ENCODE peak calls at places on chromosomes 3 and 15, in eight cellular contexts. One of them, this sample, is unnamed.

GRCh38 chr15:45743309-45744041 is 108.6 kb downstream of the SQOR start:
- DNase-seq in iPS-NIHi11: no peak
- DNase-seq in D721Med: no peak
- DNase-seq in mucosa of gallbladder: no peak
- DNase-seq in nephron progenitor cell: no peak
- DNase-seq in HT1080: no peak
- DNase-seq in T-helper 2 cell: no peak
- DNase-seq in T1000: no peak
- DNase-seq in this sample: no peak

GRCh38 chr15:25177955-25178801 is 223.4 kb downstream of the SNRPN start:
- DNase-seq in iPS-NIHi11: peak
- DNase-seq in D721Med: peak
- DNase-seq in mucosa of gallbladder: peak
- DNase-seq in nephron progenitor cell: no peak
- DNase-seq in HT1080: no peak
- DNase-seq in T-helper 2 cell: peak
- DNase-seq in T1000: no peak
- DNase-seq in this sample: no peak

GRCh38 chr3:57959407-57960173 is 48.6 kb upstream of the FLNB start:
- DNase-seq in iPS-NIHi11: peak
- DNase-seq in D721Med: no peak
- DNase-seq in mucosa of gallbladder: no peak
- DNase-seq in nephron progenitor cell: no peak
- DNase-seq in HT1080: peak
- DNase-seq in T-helper 2 cell: no peak
- DNase-seq in T1000: no peak
- DNase-seq in this sample: peak

GRCh38 chr15:51356983-51357382 is 15.5 kb downstream of the GLDN start:
- DNase-seq in iPS-NIHi11: no peak
- DNase-seq in D721Med: no peak
- DNase-seq in mucosa of gallbladder: no peak
- DNase-seq in nephron progenitor cell: no peak
- DNase-seq in HT1080: no peak
- DNase-seq in T-helper 2 cell: no peak
- DNase-seq in T1000: no peak
- DNase-seq in this sample: no peak

GRCh38 chr3:52798978-52799476 is 4.4 kb downstream of the ITIH3 start:
- DNase-seq in iPS-NIHi11: peak
- DNase-seq in D721Med: no peak
- DNase-seq in mucosa of gallbladder: no peak
- DNase-seq in nephron progenitor cell: peak
- DNase-seq in HT1080: no peak
- DNase-seq in T-helper 2 cell: no peak
- DNase-seq in T1000: no peak
- DNase-seq in this sample: peak

GRCh38 chr15:31338879-31339557 is 12.4 kb downstream of the KLF13 start:
- DNase-seq in iPS-NIHi11: peak
- DNase-seq in D721Med: no peak
- DNase-seq in mucosa of gallbladder: peak
- DNase-seq in nephron progenitor cell: peak
- DNase-seq in HT1080: peak
- DNase-seq in T-helper 2 cell: no peak
- DNase-seq in T1000: peak
- DNase-seq in this sample: peak

GRCh38 chr3:28726840-28727239 is 378.2 kb upstream of the AZI2 start:
- DNase-seq in iPS-NIHi11: peak
- DNase-seq in D721Med: peak
- DNase-seq in mucosa of gallbladder: peak
- DNase-seq in nephron progenitor cell: peak
- DNase-seq in HT1080: peak
- DNase-seq in T-helper 2 cell: no peak
- DNase-seq in T1000: no peak
- DNase-seq in this sample: peak

GRCh38 chr15:41332788-41333527 is at the start of gene NUSAP1:
- DNase-seq in iPS-NIHi11: peak
- DNase-seq in D721Med: no peak
- DNase-seq in mucosa of gallbladder: no peak
- DNase-seq in nephron progenitor cell: no peak
- DNase-seq in HT1080: no peak
- DNase-seq in T-helper 2 cell: no peak
- DNase-seq in T1000: no peak
- DNase-seq in this sample: no peak

GRCh38 chr3:194313642-194314430 is 37.3 kb downstream of the CPN2 start:
- DNase-seq in iPS-NIHi11: no peak
- DNase-seq in D721Med: no peak
- DNase-seq in mucosa of gallbladder: no peak
- DNase-seq in nephron progenitor cell: no peak
- DNase-seq in HT1080: no peak
- DNase-seq in T-helper 2 cell: no peak
- DNase-seq in T1000: no peak
- DNase-seq in this sample: no peak

GRCh38 chr3:46496745-46497555 is 826 bp upstream of the RTP3 start:
- DNase-seq in iPS-NIHi11: peak
- DNase-seq in D721Med: no peak
- DNase-seq in mucosa of gallbladder: no peak
- DNase-seq in nephron progenitor cell: peak
- DNase-seq in HT1080: no peak
- DNase-seq in T-helper 2 cell: peak
- DNase-seq in T1000: no peak
- DNase-seq in this sample: peak

GRCh38 chr3:56522374-56522773 is 34.6 kb upstream of the CCDC66 start:
- DNase-seq in iPS-NIHi11: no peak
- DNase-seq in D721Med: no peak
- DNase-seq in mucosa of gallbladder: no peak
- DNase-seq in nephron progenitor cell: peak
- DNase-seq in HT1080: no peak
- DNase-seq in T-helper 2 cell: no peak
- DNase-seq in T1000: no peak
- DNase-seq in this sample: no peak

GRCh38 chr15:63086967-63087366 is 34.7 kb upstream of the LACTB start:
- DNase-seq in iPS-NIHi11: no peak
- DNase-seq in D721Med: no peak
- DNase-seq in mucosa of gallbladder: no peak
- DNase-seq in nephron progenitor cell: no peak
- DNase-seq in HT1080: no peak
- DNase-seq in T-helper 2 cell: no peak
- DNase-seq in T1000: no peak
- DNase-seq in this sample: no peak

GRCh38 chr3:52039846-52040245 is 16.5 kb downstream of the DUSP7 start:
- DNase-seq in iPS-NIHi11: peak
- DNase-seq in D721Med: no peak
- DNase-seq in mucosa of gallbladder: peak
- DNase-seq in nephron progenitor cell: no peak
- DNase-seq in HT1080: no peak
- DNase-seq in T-helper 2 cell: no peak
- DNase-seq in T1000: no peak
- DNase-seq in this sample: no peak

GRCh38 chr3:42526616-42527367 is 24.3 kb downstream of the VIPR1 start:
- DNase-seq in iPS-NIHi11: peak
- DNase-seq in D721Med: no peak
- DNase-seq in mucosa of gallbladder: no peak
- DNase-seq in nephron progenitor cell: no peak
- DNase-seq in HT1080: no peak
- DNase-seq in T-helper 2 cell: peak
- DNase-seq in T1000: no peak
- DNase-seq in this sample: no peak

GRCh38 chr3:34569437-34569836 is 771.0 kb downstream of the PDCD6IP start:
- DNase-seq in iPS-NIHi11: no peak
- DNase-seq in D721Med: no peak
- DNase-seq in mucosa of gallbladder: no peak
- DNase-seq in nephron progenitor cell: no peak
- DNase-seq in HT1080: no peak
- DNase-seq in T-helper 2 cell: no peak
- DNase-seq in T1000: no peak
- DNase-seq in this sample: no peak

GRCh38 chr15:88708256-88709054 is 69.6 kb downstream of the ISG20 start:
- DNase-seq in iPS-NIHi11: no peak
- DNase-seq in D721Med: no peak
- DNase-seq in mucosa of gallbladder: no peak
- DNase-seq in nephron progenitor cell: no peak
- DNase-seq in HT1080: peak
- DNase-seq in T-helper 2 cell: no peak
- DNase-seq in T1000: peak
- DNase-seq in this sample: no peak

GRCh38 chr3:43317461-43318316 is 31.3 kb downstream of the SNRK start:
- DNase-seq in iPS-NIHi11: no peak
- DNase-seq in D721Med: no peak
- DNase-seq in mucosa of gallbladder: no peak
- DNase-seq in nephron progenitor cell: no peak
- DNase-seq in HT1080: no peak
- DNase-seq in T-helper 2 cell: no peak
- DNase-seq in T1000: no peak
- DNase-seq in this sample: no peak

GRCh38 chr3:80688814-80689213 is 921.0 kb upstream of the ROBO1 start:
- DNase-seq in iPS-NIHi11: no peak
- DNase-seq in D721Med: no peak
- DNase-seq in mucosa of gallbladder: peak
- DNase-seq in nephron progenitor cell: no peak
- DNase-seq in HT1080: no peak
- DNase-seq in T-helper 2 cell: no peak
- DNase-seq in T1000: no peak
- DNase-seq in this sample: peak

GRCh38 chr3:12644297-12644937 is 19.5 kb downstream of the RAF1 start:
- DNase-seq in iPS-NIHi11: no peak
- DNase-seq in D721Med: no peak
- DNase-seq in mucosa of gallbladder: no peak
- DNase-seq in nephron progenitor cell: no peak
- DNase-seq in HT1080: no peak
- DNase-seq in T-helper 2 cell: no peak
- DNase-seq in T1000: no peak
- DNase-seq in this sample: no peak

GRCh38 chr3:197499427-197499826 is 56.3 kb downstream of the BDH1 start:
- DNase-seq in iPS-NIHi11: no peak
- DNase-seq in D721Med: no peak
- DNase-seq in mucosa of gallbladder: no peak
- DNase-seq in nephron progenitor cell: no peak
- DNase-seq in HT1080: peak
- DNase-seq in T-helper 2 cell: no peak
- DNase-seq in T1000: peak
- DNase-seq in this sample: peak

This sample was measured in MCF 10A.